ENCODE peak calls at places on chromosomes 11 and 22, in ten cellular contexts. One of them, this sample, is unnamed.
A peak's percentile ranks its signal among the peaks of the same experiment; 100 is the strongest.

GRCh38 chr22:31179345-31179744 is 19.4 kb downstream of the RNF185 start:
- DNase-seq in pancreas: no peak
- DNase-seq in left ventricle myocardium inferior: no peak
- DNase-seq in MM.1S: no peak
- DNase-seq in small intestine: peak; percentile 59
- DNase-seq in GM23338: no peak
- DNase-seq in Caco-2: peak; percentile 33
- DNase-seq in colonic mucosa: peak; percentile 63
- DNase-seq in neuronal stem cell: no peak
- DNase-seq in bronchial epithelial cell: peak; percentile 84
- DNase-seq in this sample: no peak

GRCh38 chr11:34299284-34299961 is 58.4 kb downstream of the ABTB2 start:
- DNase-seq in MM.1S: no peak
- DNase-seq in bronchial epithelial cell: no peak
- DNase-seq in neuronal stem cell: peak; percentile 21
- DNase-seq in pancreas: no peak
- DNase-seq in small intestine: no peak
- DNase-seq in Caco-2: no peak
- DNase-seq in colonic mucosa: no peak
- DNase-seq in left ventricle myocardium inferior: no peak
- DNase-seq in GM23338: peak; percentile 56
- DNase-seq in this sample: no peak

GRCh38 chr22:47423861-47424820 is 661.7 kb downstream of the TBC1D22A start:
- DNase-seq in colonic mucosa: no peak
- DNase-seq in small intestine: no peak
- DNase-seq in Caco-2: no peak
- DNase-seq in bronchial epithelial cell: no peak
- DNase-seq in pancreas: no peak
- DNase-seq in GM23338: no peak
- DNase-seq in MM.1S: no peak
- DNase-seq in neuronal stem cell: no peak
- DNase-seq in left ventricle myocardium inferior: no peak
- DNase-seq in this sample: no peak

GRCh38 chr22:44648085-44648820 is 53.8 kb upstream of the PRR5 start:
- DNase-seq in GM23338: no peak
- DNase-seq in left ventricle myocardium inferior: no peak
- DNase-seq in pancreas: no peak
- DNase-seq in small intestine: no peak
- DNase-seq in bronchial epithelial cell: no peak
- DNase-seq in MM.1S: no peak
- DNase-seq in neuronal stem cell: no peak
- DNase-seq in colonic mucosa: no peak
- DNase-seq in Caco-2: no peak
- DNase-seq in this sample: peak; percentile 27

GRCh38 chr11:42473116-42473515 is 838.7 kb upstream of the API5 start:
- DNase-seq in MM.1S: no peak
- DNase-seq in Caco-2: no peak
- DNase-seq in bronchial epithelial cell: no peak
- DNase-seq in pancreas: no peak
- DNase-seq in small intestine: peak; percentile 74
- DNase-seq in colonic mucosa: no peak
- DNase-seq in GM23338: no peak
- DNase-seq in left ventricle myocardium inferior: no peak
- DNase-seq in neuronal stem cell: no peak
- DNase-seq in this sample: no peak

GRCh38 chr11:109071712-109072524 is 350.1 kb upstream of the C11orf87 start:
- DNase-seq in neuronal stem cell: no peak
- DNase-seq in GM23338: no peak
- DNase-seq in bronchial epithelial cell: peak; percentile 17
- DNase-seq in pancreas: no peak
- DNase-seq in colonic mucosa: no peak
- DNase-seq in Caco-2: no peak
- DNase-seq in MM.1S: peak; percentile 4
- DNase-seq in left ventricle myocardium inferior: no peak
- DNase-seq in small intestine: no peak
- DNase-seq in this sample: no peak

GRCh38 chr22:48045369-48045768 is 1282.9 kb downstream of the TBC1D22A start:
- DNase-seq in GM23338: no peak
- DNase-seq in colonic mucosa: no peak
- DNase-seq in small intestine: no peak
- DNase-seq in left ventricle myocardium inferior: no peak
- DNase-seq in neuronal stem cell: no peak
- DNase-seq in pancreas: no peak
- DNase-seq in Caco-2: no peak
- DNase-seq in bronchial epithelial cell: no peak
- DNase-seq in MM.1S: peak; percentile 95
- DNase-seq in this sample: no peak

GRCh38 chr11:8080674-8081590 is at the start of gene TUB:
- DNase-seq in MM.1S: no peak
- DNase-seq in Caco-2: no peak
- DNase-seq in left ventricle myocardium inferior: no peak
- DNase-seq in GM23338: peak; percentile 86
- DNase-seq in small intestine: no peak
- DNase-seq in colonic mucosa: no peak
- DNase-seq in bronchial epithelial cell: no peak
- DNase-seq in neuronal stem cell: no peak
- DNase-seq in pancreas: peak; percentile 68
- DNase-seq in this sample: no peak

GRCh38 chr22:49232319-49233067 is 595.2 kb downstream of the BRD1 start:
- DNase-seq in MM.1S: no peak
- DNase-seq in pancreas: no peak
- DNase-seq in Caco-2: no peak
- DNase-seq in GM23338: no peak
- DNase-seq in small intestine: no peak
- DNase-seq in left ventricle myocardium inferior: no peak
- DNase-seq in neuronal stem cell: peak; percentile 26
- DNase-seq in bronchial epithelial cell: no peak
- DNase-seq in colonic mucosa: no peak
- DNase-seq in this sample: no peak

GRCh38 chr11:126599498-126599897 is 244.0 kb downstream of the ST3GAL4 start:
- DNase-seq in pancreas: no peak
- DNase-seq in neuronal stem cell: no peak
- DNase-seq in left ventricle myocardium inferior: no peak
- DNase-seq in colonic mucosa: no peak
- DNase-seq in GM23338: no peak
- DNase-seq in bronchial epithelial cell: no peak
- DNase-seq in MM.1S: no peak
- DNase-seq in Caco-2: no peak
- DNase-seq in small intestine: no peak
- DNase-seq in this sample: no peak

GRCh38 chr11:72831521-72832300 is 17.5 kb downstream of the ATG16L2 start:
- DNase-seq in pancreas: peak; percentile 86
- DNase-seq in small intestine: peak; percentile 68
- DNase-seq in MM.1S: peak; percentile 49
- DNase-seq in GM23338: peak; percentile 94
- DNase-seq in left ventricle myocardium inferior: peak; percentile 87
- DNase-seq in neuronal stem cell: peak; percentile 73
- DNase-seq in colonic mucosa: peak; percentile 85
- DNase-seq in bronchial epithelial cell: peak; percentile 67
- DNase-seq in Caco-2: peak; percentile 93
- DNase-seq in this sample: peak; percentile 86

GRCh38 chr22:26394787-26395186 is 34.3 kb upstream of the ASPHD2 start:
- DNase-seq in Caco-2: no peak
- DNase-seq in small intestine: no peak
- DNase-seq in colonic mucosa: no peak
- DNase-seq in MM.1S: no peak
- DNase-seq in GM23338: peak; percentile 66
- DNase-seq in neuronal stem cell: peak; percentile 62
- DNase-seq in left ventricle myocardium inferior: no peak
- DNase-seq in pancreas: no peak
- DNase-seq in bronchial epithelial cell: no peak
- DNase-seq in this sample: no peak

DNA sequence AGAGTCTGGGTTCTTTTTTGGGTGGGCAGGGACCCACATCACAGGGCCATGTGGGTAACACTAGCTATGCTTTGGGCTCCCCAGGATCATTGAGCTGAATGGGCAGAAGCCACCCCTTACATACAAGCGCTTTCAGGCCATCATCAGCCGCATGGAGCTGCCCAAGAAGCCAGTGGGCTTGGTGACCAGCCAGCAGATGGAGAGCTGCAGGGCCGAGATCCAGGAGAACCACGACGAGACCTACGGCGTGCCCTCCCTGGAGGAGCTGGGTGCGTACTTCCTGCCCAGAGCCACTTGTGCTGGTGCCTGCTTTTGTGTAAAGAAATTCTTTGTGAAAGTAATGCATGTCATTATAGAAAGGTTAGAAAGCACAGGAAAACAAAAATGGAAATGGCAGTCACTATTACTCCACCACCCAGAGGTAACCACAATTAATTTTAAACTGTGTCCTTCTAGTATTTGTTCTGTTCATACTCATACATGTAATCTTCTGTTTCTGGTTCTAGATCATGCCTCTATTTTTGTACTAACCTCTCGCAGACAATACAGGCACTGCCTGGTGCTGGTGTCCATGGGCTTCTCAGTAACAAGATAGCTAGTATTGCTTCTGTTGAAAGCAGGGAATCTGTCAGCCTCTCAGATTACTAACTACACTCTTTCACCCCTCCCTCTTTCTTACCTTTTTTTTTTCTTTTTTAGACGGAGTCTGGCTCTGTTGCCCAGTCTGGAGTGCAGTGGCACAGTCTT is 13.7 kb downstream of the CRY2 start:
- DNase-seq in bronchial epithelial cell: no peak
- DNase-seq in Caco-2: no peak
- DNase-seq in colonic mucosa: no peak
- DNase-seq in left ventricle myocardium inferior: no peak
- DNase-seq in GM23338: no peak
- DNase-seq in neuronal stem cell: no peak
- DNase-seq in pancreas: no peak
- DNase-seq in small intestine: no peak
- DNase-seq in MM.1S: no peak
- DNase-seq in this sample: peak; percentile 62
- H3K36me3 ChIP-seq in bronchial epithelial cell: peaks cover 15% of the 10 kb centered on the region
- H3K36me3 ChIP-seq in Caco-2: peaks cover 11% of the 10 kb centered on the region
- H3K36me3 ChIP-seq in colonic mucosa: peaks cover 12% of the 10 kb centered on the region
- H3K36me3 ChIP-seq in left ventricle myocardium inferior: peaks cover 76% of the 10 kb centered on the region
- H3K36me3 ChIP-seq in GM23338: no peaks in the 10 kb centered on the region
- H3K36me3 ChIP-seq in neuronal stem cell: peaks cover 19% of the 10 kb centered on the region
- H3K36me3 ChIP-seq in pancreas: no peaks in the 10 kb centered on the region
- H3K36me3 ChIP-seq in small intestine: peaks cover 25% of the 10 kb centered on the region
- H3K36me3 ChIP-seq in MM.1S: peaks cover 9% of the 10 kb centered on the region
- H3K36me3 ChIP-seq in this sample: peaks cover 40% of the 10 kb centered on the region

GRCh38 chr22:36322602-36322915 is 65.2 kb downstream of the MYH9 start:
- DNase-seq in pancreas: no peak
- DNase-seq in small intestine: no peak
- DNase-seq in GM23338: no peak
- DNase-seq in neuronal stem cell: no peak
- DNase-seq in bronchial epithelial cell: no peak
- DNase-seq in colonic mucosa: no peak
- DNase-seq in Caco-2: no peak
- DNase-seq in left ventricle myocardium inferior: no peak
- DNase-seq in MM.1S: no peak
- DNase-seq in this sample: no peak

GRCh38 chr22:36323855-36324331 is 63.9 kb downstream of the MYH9 start:
- DNase-seq in bronchial epithelial cell: no peak
- DNase-seq in small intestine: no peak
- DNase-seq in colonic mucosa: no peak
- DNase-seq in Caco-2: no peak
- DNase-seq in left ventricle myocardium inferior: peak; percentile 77
- DNase-seq in GM23338: no peak
- DNase-seq in neuronal stem cell: no peak
- DNase-seq in pancreas: no peak
- DNase-seq in MM.1S: no peak
- DNase-seq in this sample: no peak

GRCh38 chr22:36323182-36323854 is 64.4 kb downstream of the MYH9 start:
- DNase-seq in MM.1S: no peak
- DNase-seq in GM23338: no peak
- DNase-seq in bronchial epithelial cell: no peak
- DNase-seq in neuronal stem cell: no peak
- DNase-seq in colonic mucosa: no peak
- DNase-seq in pancreas: no peak
- DNase-seq in left ventricle myocardium inferior: peak; percentile 73
- DNase-seq in small intestine: peak; percentile 16
- DNase-seq in Caco-2: no peak
- DNase-seq in this sample: peak; percentile 89

GRCh38 chr22:36325163-36326031 is 62.4 kb downstream of the MYH9 start:
- DNase-seq in pancreas: no peak
- DNase-seq in small intestine: peak; percentile 93
- DNase-seq in Caco-2: no peak
- DNase-seq in MM.1S: no peak
- DNase-seq in GM23338: no peak
- DNase-seq in left ventricle myocardium inferior: no peak
- DNase-seq in neuronal stem cell: no peak
- DNase-seq in colonic mucosa: peak; percentile 80
- DNase-seq in bronchial epithelial cell: peak; percentile 86
- DNase-seq in this sample: peak; percentile 91

DNA sequence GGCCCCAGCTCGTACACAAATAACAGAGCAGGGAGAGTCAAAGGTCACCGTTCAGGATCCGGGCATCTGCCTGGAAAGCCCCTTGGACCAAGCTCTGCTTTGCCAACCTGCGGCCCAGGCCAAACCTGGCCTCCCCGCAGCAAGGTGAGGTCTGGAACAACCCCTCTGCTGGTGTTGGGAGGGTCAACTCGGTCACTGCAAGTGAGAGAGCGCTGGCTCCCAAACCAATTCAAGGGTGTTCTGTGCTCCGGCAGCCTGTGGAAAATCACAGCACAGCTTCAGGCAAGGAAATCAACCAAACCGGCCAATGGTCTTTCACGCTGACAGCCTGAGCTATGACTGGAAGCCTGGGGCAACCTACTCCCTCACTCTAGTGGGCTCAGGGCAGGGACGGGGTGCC is 63.4 kb downstream of the MYH9 start:
- DNase-seq in colonic mucosa: no peak
- DNase-seq in left ventricle myocardium inferior: no peak
- DNase-seq in MM.1S: no peak
- DNase-seq in neuronal stem cell: no peak
- DNase-seq in bronchial epithelial cell: no peak
- DNase-seq in GM23338: no peak
- DNase-seq in small intestine: no peak
- DNase-seq in pancreas: no peak
- DNase-seq in Caco-2: no peak
- DNase-seq in this sample: no peak
- H3K36me3 ChIP-seq in colonic mucosa: peaks cover 43% of the 10 kb centered on the region
- H3K36me3 ChIP-seq in left ventricle myocardium inferior: peaks cover 78% of the 10 kb centered on the region
- H3K36me3 ChIP-seq in MM.1S: peaks cover 51% of the 10 kb centered on the region
- H3K36me3 ChIP-seq in neuronal stem cell: peaks cover 62% of the 10 kb centered on the region
- H3K36me3 ChIP-seq in bronchial epithelial cell: peaks cover 73% of the 10 kb centered on the region
- H3K36me3 ChIP-seq in GM23338: peaks cover 31% of the 10 kb centered on the region
- H3K36me3 ChIP-seq in small intestine: peaks cover 37% of the 10 kb centered on the region
- H3K36me3 ChIP-seq in pancreas: peaks cover 13% of the 10 kb centered on the region
- H3K36me3 ChIP-seq in Caco-2: peaks cover 9% of the 10 kb centered on the region
- H3K36me3 ChIP-seq in this sample: peaks cover 89% of the 10 kb centered on the region

GRCh38 chr11:2569321-2569721 is 124.5 kb downstream of the KCNQ1 start:
- DNase-seq in MM.1S: peak; percentile 8
- DNase-seq in pancreas: peak; percentile 35
- DNase-seq in colonic mucosa: no peak
- DNase-seq in left ventricle myocardium inferior: peak; percentile 9
- DNase-seq in GM23338: no peak
- DNase-seq in neuronal stem cell: no peak
- DNase-seq in bronchial epithelial cell: no peak
- DNase-seq in small intestine: no peak
- DNase-seq in Caco-2: no peak
- DNase-seq in this sample: no peak
- H3K36me3 ChIP-seq in MM.1S: no peaks in the 10 kb centered on the region
- H3K36me3 ChIP-seq in pancreas: no peaks in the 10 kb centered on the region
- H3K36me3 ChIP-seq in colonic mucosa: no peaks in the 10 kb centered on the region
- H3K36me3 ChIP-seq in left ventricle myocardium inferior: peaks cover 6% of the 10 kb centered on the region
- H3K36me3 ChIP-seq in GM23338: no peaks in the 10 kb centered on the region
- H3K36me3 ChIP-seq in neuronal stem cell: no peaks in the 10 kb centered on the region
- H3K36me3 ChIP-seq in bronchial epithelial cell: no peaks in the 10 kb centered on the region
- H3K36me3 ChIP-seq in small intestine: no peaks in the 10 kb centered on the region
- H3K36me3 ChIP-seq in Caco-2: no peaks in the 10 kb centered on the region
- H3K36me3 ChIP-seq in this sample: no peaks in the 10 kb centered on the region

GRCh38 chr11:985848-986247 is 50.7 kb downstream of the MUC6 start:
- DNase-seq in bronchial epithelial cell: no peak
- DNase-seq in left ventricle myocardium inferior: no peak
- DNase-seq in Caco-2: no peak
- DNase-seq in colonic mucosa: no peak
- DNase-seq in pancreas: no peak
- DNase-seq in neuronal stem cell: no peak
- DNase-seq in GM23338: no peak
- DNase-seq in MM.1S: no peak
- DNase-seq in small intestine: no peak
- DNase-seq in this sample: no peak
- H3K36me3 ChIP-seq in bronchial epithelial cell: peaks cover 40% of the 10 kb centered on the region
- H3K36me3 ChIP-seq in left ventricle myocardium inferior: peaks cover 86% of the 10 kb centered on the region
- H3K36me3 ChIP-seq in Caco-2: peaks cover 4% of the 10 kb centered on the region
- H3K36me3 ChIP-seq in colonic mucosa: peaks cover 5% of the 10 kb centered on the region
- H3K36me3 ChIP-seq in pancreas: no peaks in the 10 kb centered on the region
- H3K36me3 ChIP-seq in neuronal stem cell: peaks cover 63% of the 10 kb centered on the region
- H3K36me3 ChIP-seq in GM23338: peaks cover 6% of the 10 kb centered on the region
- H3K36me3 ChIP-seq in MM.1S: peaks cover 8% of the 10 kb centered on the region
- H3K36me3 ChIP-seq in small intestine: peaks cover 40% of the 10 kb centered on the region
- H3K36me3 ChIP-seq in this sample: peaks cover 57% of the 10 kb centered on the region